ENCODE peak calls at places on chromosomes 11 and 22, in nine cellular contexts. N, V, Z, U, G, M, O, R and D are unnamed samples.

GRCh38 chr11:33377852-33378385 is 120.7 kb downstream of the HIPK3 start:
- DNase-seq in V (no peak), M (no peak), R (no peak), G (no peak), O (no peak), U (no peak), N (no peak), Z (no peak), D (no peak)

GRCh38 chr11:4577761-4578160 is 3.8 kb upstream of the OR52I2 start:
- DNase-seq in R (no peak), U (no peak), G (no peak), Z (no peak), M (no peak), O (no peak), V (no peak), N (no peak), D (no peak)

GRCh38 chr22:20031732-20032406 is 11.0 kb downstream of the TANGO2 start:
- DNase-seq in G (no peak), O (no peak), N (peak; percentile 62), M (peak; percentile 89), Z (no peak), R (no peak), V (no peak), U (no peak), D (no peak)

GRCh38 chr11:29321293-29322132 is 695.3 kb downstream of the KCNA4 start:
- DNase-seq in O (no peak), N (no peak), G (no peak), Z (no peak), M (no peak), U (peak; percentile 39), V (no peak), R (no peak), D (no peak)

GRCh38 chr11:29119691-29120328 is 897.0 kb downstream of the KCNA4 start:
- DNase-seq in Z (no peak), M (no peak), V (no peak), U (no peak), G (no peak), N (no peak), O (no peak), R (no peak), D (peak; percentile 12)

GRCh38 chr11:19102521-19102900 is 14.5 kb upstream of the ZDHHC13 start:
- DNase-seq in U (no peak), M (no peak), R (no peak), N (no peak), O (no peak), G (no peak), V (no peak), Z (no peak), D (no peak)

GRCh38 chr22:44486538-44486937 is 11.5 kb downstream of the RTL6 start:
- DNase-seq in V (no peak), Z (no peak), N (no peak), O (peak; percentile 92), R (no peak), U (no peak), M (no peak), G (no peak), D (peak; percentile 61)

GRCh38 chr11:99489561-99489960 is 468.8 kb downstream of the CNTN5 start:
- DNase-seq in R (no peak), U (no peak), G (no peak), O (no peak), Z (no peak), N (no peak), M (no peak), V (no peak), D (no peak)

GRCh38 chr11:110897035-110897434 is 184.8 kb upstream of the ARHGAP20 start:
- DNase-seq in G (no peak), O (no peak), M (no peak), N (no peak), R (no peak), Z (no peak), V (no peak), U (no peak), D (no peak)

GRCh38 chr22:36201630-36202312 is at the start of gene APOL4:
- DNase-seq in N (peak; percentile 88), U (no peak), Z (peak; percentile 85), R (peak; percentile 47), O (peak; percentile 66), M (peak; percentile 94), G (no peak), V (peak; percentile 85), D (no peak)

GRCh38 chr11:68076371-68077042 is 37.7 kb downstream of the TCIRG1 start:
- DNase-seq in U (no peak), R (no peak), Z (no peak), M (no peak), G (no peak), O (no peak), N (no peak), V (no peak), D (no peak)

GRCh38 chr11:37506516-37506915 is 908.5 kb upstream of the RAG2 start:
- DNase-seq in N (no peak), V (no peak), U (no peak), G (no peak), Z (no peak), M (no peak), O (no peak), R (no peak), D (no peak)

GRCh38 chr11:122287401-122287800 is 171.4 kb upstream of the BLID start:
- DNase-seq in U (no peak), Z (no peak), V (no peak), G (no peak), R (no peak), N (no peak), M (no peak), O (no peak), D (no peak)

GRCh38 chr11:133362921-133363320 is 169.4 kb downstream of the OPCML start:
- DNase-seq in U (no peak), V (no peak), G (no peak), N (no peak), Z (no peak), R (no peak), O (no peak), M (no peak), D (no peak)

GRCh38 chr11:44857490-44857889 is 93.2 kb downstream of the TP53I11 start:
- DNase-seq in G (no peak), M (no peak), U (no peak), V (no peak), N (peak; percentile 85), O (no peak), R (no peak), Z (no peak), D (no peak)

GRCh38 chr11:77424639-77425038 is 49.3 kb downstream of the PAK1 start:
- DNase-seq in G (no peak), Z (no peak), R (no peak), M (no peak), N (no peak), U (no peak), V (no peak), O (no peak), D (no peak)

GRCh38 chr11:130600139-130600538 is 151.7 kb downstream of the ADAMTS15 start:
- DNase-seq in V (no peak), G (no peak), U (no peak), Z (no peak), O (no peak), M (no peak), N (no peak), R (no peak), D (no peak)

GRCh38 chr11:119317592-119318239 is 786 bp upstream of the MCAM start:
- DNase-seq in N (no peak), V (no peak), G (no peak), U (no peak), Z (no peak), O (no peak), M (no peak), R (no peak), D (no peak)

GRCh38 chr11:6351782-6352181 is 31.5 kb upstream of the CAVIN3 start:
- DNase-seq in M (no peak), R (no peak), Z (no peak), N (no peak), G (no peak), U (no peak), V (no peak), O (no peak), D (no peak)

GRCh38 chr11:77223797-77224196 is 77.7 kb downstream of the GDPD4 start:
- DNase-seq in U (no peak), O (no peak), N (no peak), V (no peak), G (no peak), M (no peak), Z (no peak), R (no peak), D (no peak)

DNA sequence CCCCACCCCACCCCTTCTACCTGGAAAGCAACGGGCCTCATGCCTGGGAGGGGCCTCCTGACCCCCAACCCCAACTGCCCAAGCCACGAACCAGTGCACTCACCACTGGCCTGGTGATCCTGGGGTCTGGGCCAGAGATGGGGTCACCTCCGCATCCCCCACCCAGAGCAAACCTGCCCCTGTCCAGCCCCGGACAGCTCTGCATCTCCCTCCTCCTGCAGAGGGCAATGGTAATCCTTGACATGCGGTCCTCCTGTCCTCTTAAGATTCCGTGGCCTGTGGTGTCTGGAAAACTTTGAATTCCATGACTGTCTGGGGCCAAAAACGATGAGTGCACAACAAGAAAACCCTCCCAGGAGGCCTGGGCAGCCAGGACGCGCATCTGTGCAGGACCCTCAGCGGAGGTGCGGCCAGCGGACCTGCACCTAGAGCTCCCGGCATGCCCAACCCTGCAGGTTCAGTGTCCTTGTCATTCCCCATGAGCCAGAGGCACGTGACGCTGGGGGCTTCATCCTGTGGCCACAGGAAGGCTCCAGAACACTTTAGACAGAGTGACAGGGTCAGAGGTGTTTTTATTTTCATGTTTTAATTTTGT is 16.1 kb upstream of the PPARA start:
- DNase-seq in Z (no peak), N (no peak), R (no peak), U (no peak), O (no peak), G (no peak), V (no peak), M (no peak), D (no peak)
- TF ChIP-seq POLR2A in Z (no peak), N (no peak), R (no peak), U (no peak), O (no peak), G (no peak), V (no peak), M (no peak), D (no peak)

GRCh38 chr11:70481625-70482528 is 83.5 kb downstream of the CTTN start:
- DNase-seq in G (no peak), N (no peak), O (peak; percentile 94), R (no peak), Z (no peak), V (no peak), U (peak; percentile 86), M (no peak), D (peak; percentile 95)
- TF ChIP-seq POLR2A in G (no peak), N (no peak), O (peak; percentile 8), R (no peak), Z (no peak), V (no peak), U (no peak), M (no peak), D (no peak)

GRCh38 chr11:47163898-47164297 is 12.8 kb downstream of the ARFGAP2 start:
- DNase-seq in R (no peak), G (no peak), O (no peak), Z (no peak), U (no peak), M (no peak), N (no peak), V (no peak), D (no peak)
- TF ChIP-seq POLR2A in R (no peak), G (no peak), O (no peak), Z (no peak), U (no peak), M (no peak), N (no peak), V (no peak), D (no peak)

DNA sequence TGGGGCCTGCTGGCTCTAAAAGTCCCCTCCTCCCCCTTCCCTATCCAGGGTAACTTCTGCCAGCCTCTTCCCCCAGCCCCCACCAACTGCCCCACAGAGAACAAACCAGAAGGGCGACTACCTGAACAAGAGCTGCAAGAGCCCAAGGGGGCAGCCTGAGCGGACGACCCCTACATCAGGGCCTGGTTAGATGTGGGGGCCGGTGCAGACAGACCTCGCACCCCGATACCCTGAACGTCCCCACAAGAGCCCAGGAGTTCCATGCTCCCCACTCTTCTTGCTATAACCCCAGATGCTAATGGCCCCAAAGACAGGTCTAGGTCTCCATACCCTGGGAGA is 20.7 kb downstream of the SUN2 start:
- DNase-seq in M (no peak), Z (no peak), G (peak; percentile 63), V (no peak), N (no peak), R (no peak), O (no peak), U (no peak), D (no peak)
- TF ChIP-seq POLR2A in M (no peak), Z (no peak), G (no peak), V (no peak), N (no peak), R (no peak), O (no peak), U (no peak), D (no peak)